ENCODE peak calls at places on chromosomes 2 and 18, in nine cellular contexts. One of them, this sample, is unnamed.

GRCh38 chr2:170679607-170680079 is 35.5 kb upstream of the SP5 start:
- DNase-seq in amygdala: no peak
- DNase-seq in NCI-H1694: no peak
- DNase-seq in glomerular endothelial cell: no peak
- DNase-seq in germinal center: no peak
- DNase-seq in chondrocyte: no peak
- DNase-seq in progenitor cell of endocrine pancreas: no peak
- DNase-seq in ovary: no peak
- DNase-seq in sigmoid colon: no peak
- DNase-seq in this sample: no peak

GRCh38 chr2:204180671-204181070 is 244.1 kb downstream of the ICOS start:
- DNase-seq in chondrocyte: no peak
- DNase-seq in NCI-H1694: peak
- DNase-seq in germinal center: no peak
- DNase-seq in progenitor cell of endocrine pancreas: no peak
- DNase-seq in ovary: no peak
- DNase-seq in amygdala: no peak
- DNase-seq in glomerular endothelial cell: no peak
- DNase-seq in sigmoid colon: no peak
- DNase-seq in this sample: no peak

GRCh38 chr2:27856386-27856785 is 33.8 kb downstream of the RBKS start:
- DNase-seq in germinal center: no peak
- DNase-seq in glomerular endothelial cell: no peak
- DNase-seq in progenitor cell of endocrine pancreas: no peak
- DNase-seq in NCI-H1694: no peak
- DNase-seq in sigmoid colon: no peak
- DNase-seq in ovary: no peak
- DNase-seq in chondrocyte: no peak
- DNase-seq in amygdala: no peak
- DNase-seq in this sample: no peak

GRCh38 chr18:57891707-57892391 is 88.7 kb upstream of the ATP8B1 start:
- DNase-seq in ovary: no peak
- DNase-seq in progenitor cell of endocrine pancreas: no peak
- DNase-seq in sigmoid colon: no peak
- DNase-seq in glomerular endothelial cell: no peak
- DNase-seq in germinal center: no peak
- DNase-seq in amygdala: no peak
- DNase-seq in NCI-H1694: no peak
- DNase-seq in chondrocyte: no peak
- DNase-seq in this sample: no peak

GRCh38 chr18:65623686-65624085 is 127.1 kb upstream of the CDH7 start:
- DNase-seq in amygdala: no peak
- DNase-seq in germinal center: no peak
- DNase-seq in ovary: no peak
- DNase-seq in glomerular endothelial cell: no peak
- DNase-seq in NCI-H1694: no peak
- DNase-seq in progenitor cell of endocrine pancreas: no peak
- DNase-seq in chondrocyte: no peak
- DNase-seq in sigmoid colon: no peak
- DNase-seq in this sample: no peak

GRCh38 chr2:149019768-149020167 is 18.7 kb upstream of the LYPD6B start:
- DNase-seq in NCI-H1694: no peak
- DNase-seq in sigmoid colon: no peak
- DNase-seq in chondrocyte: no peak
- DNase-seq in amygdala: no peak
- DNase-seq in glomerular endothelial cell: no peak
- DNase-seq in progenitor cell of endocrine pancreas: no peak
- DNase-seq in germinal center: no peak
- DNase-seq in ovary: no peak
- DNase-seq in this sample: no peak

GRCh38 chr2:47069628-47070154 is 85.4 kb downstream of the STPG4 start:
- DNase-seq in chondrocyte: peak
- DNase-seq in amygdala: no peak
- DNase-seq in ovary: no peak
- DNase-seq in NCI-H1694: no peak
- DNase-seq in germinal center: no peak
- DNase-seq in glomerular endothelial cell: no peak
- DNase-seq in progenitor cell of endocrine pancreas: no peak
- DNase-seq in sigmoid colon: no peak
- DNase-seq in this sample: no peak

GRCh38 chr2:32553829-32554432 is 73.9 kb upstream of the TTC27 start:
- DNase-seq in sigmoid colon: no peak
- DNase-seq in ovary: no peak
- DNase-seq in progenitor cell of endocrine pancreas: no peak
- DNase-seq in amygdala: no peak
- DNase-seq in chondrocyte: no peak
- DNase-seq in germinal center: peak
- DNase-seq in glomerular endothelial cell: peak
- DNase-seq in NCI-H1694: peak
- DNase-seq in this sample: peak

GRCh38 chr2:207091175-207091574 is 74.6 kb downstream of the KLF7 start:
- DNase-seq in chondrocyte: no peak
- DNase-seq in germinal center: no peak
- DNase-seq in NCI-H1694: no peak
- DNase-seq in progenitor cell of endocrine pancreas: no peak
- DNase-seq in sigmoid colon: no peak
- DNase-seq in glomerular endothelial cell: no peak
- DNase-seq in ovary: no peak
- DNase-seq in amygdala: no peak
- DNase-seq in this sample: no peak